ENCODE peak calls at places on chromosomes 16 and 17, in four cellular contexts. U is psoas muscle, P is activated B cell treated with CpG ODN at 0.5 μM for 24 hours, C is neural crest cell. N is an unnamed sample.

GRCh38 chr16:53043462-53043861 is 9.2 kb downstream of the CHD9NB start:
- DNase-seq in U (no peak), P (no peak), C (no peak), N (no peak)

GRCh38 chr17:16466407-16466806 is 25.6 kb downstream of the LRRC75A start:
- DNase-seq in U (no peak), C (no peak), P (no peak), N (no peak)

GRCh38 chr17:72193395-72194106 is 72.7 kb downstream of the SOX9 start:
- DNase-seq in P (no peak), C (no peak), U (peak), N (no peak)

GRCh38 chr17:38958326-38958725 is 8.9 kb downstream of the FBXO47 start:
- DNase-seq in U (no peak), C (no peak), P (no peak), N (no peak)

GRCh38 chr17:47694818-47695663 is 1.1 kb downstream of the TBKBP1 start:
- DNase-seq in P (peak), U (peak), C (no peak), N (peak)

GRCh38 chr16:1784977-1785845 is 2.5 kb downstream of the NUBP2 start:
- DNase-seq in P (no peak), U (peak), C (no peak), N (no peak)

GRCh38 chr16:70744366-70744765 is 56.6 kb downstream of the VAC14 start:
- DNase-seq in P (no peak), C (no peak), U (no peak), N (no peak)

GRCh38 chr16:8936421-8936820 is 27.3 kb downstream of the USP7 start:
- DNase-seq in P (no peak), C (no peak), U (no peak), N (no peak)

GRCh38 chr17:17425005-17425404 is 51.8 kb upstream of the MED9 start:
- DNase-seq in U (no peak), C (no peak), P (no peak), N (no peak)

GRCh38 chr16:1601489-1601888 is 10.4 kb downstream of the IFT140 start:
- DNase-seq in C (no peak), U (no peak), P (no peak), N (no peak)

GRCh38 chr17:18860161-18860972 is 2.4 kb downstream of the PRPSAP2 start:
- DNase-seq in U (no peak), P (no peak), C (no peak), N (no peak)

GRCh38 chr17:50317121-50317520 is 28.8 kb upstream of the XYLT2 start:
- DNase-seq in U (no peak), P (no peak), C (no peak), N (no peak)

GRCh38 chr17:50943575-50943933 is 77.4 kb upstream of the TOB1 start:
- DNase-seq in U (peak), P (no peak), C (no peak), N (no peak)

GRCh38 chr17:65696739-65697394 is 135.4 kb upstream of the AXIN2 start:
- DNase-seq in P (no peak), C (no peak), U (no peak), N (no peak)

GRCh38 chr17:9050801-9051401 is 29.6 kb downstream of the NTN1 start:
- DNase-seq in P (no peak), C (no peak), U (no peak), N (no peak)

GRCh38 chr16:24800586-24800985 is 45.2 kb upstream of the SLC5A11 start:
- DNase-seq in U (no peak), P (no peak), C (no peak), N (no peak)

GRCh38 chr17:66255527-66255971 is 26.3 kb upstream of the APOH start:
- DNase-seq in C (no peak), U (no peak), P (no peak), N (no peak)

GRCh38 chr16:28990375-28991040 is 5.7 kb downstream of the LAT start:
- DNase-seq in P (no peak), C (no peak), U (no peak), N (no peak)

GRCh38 chr16:83599789-83600462 is 207.9 kb upstream of the HSBP1 start:
- DNase-seq in P (no peak), U (peak), C (no peak), N (no peak)

GRCh38 chr16:77424841-77425604 is 9.8 kb downstream of the ADAMTS18 start:
- DNase-seq in P (no peak), U (no peak), C (no peak), N (no peak)

GRCh38 chr16:86994651-86995171 is 322.5 kb downstream of the C16orf95 start:
- DNase-seq in U (no peak), C (no peak), P (no peak), N (no peak)

GRCh38 chr17:58378895-58379824 is 27.2 kb upstream of the SUPT4H1 start:
- DNase-seq in P (no peak), C (no peak), U (no peak), N (no peak)

GRCh38 chr17:48994548-48995331 is 2.4 kb upstream of the IGF2BP1 start:
- DNase-seq in U (no peak), C (no peak), P (no peak), N (no peak)

GRCh38 chr17:41635121-41636097 is 11.0 kb upstream of the KRT17 start:
- DNase-seq in C (no peak), P (no peak), U (no peak), N (no peak)

GRCh38 chr17:61124562-61124961 is 275.1 kb upstream of the TBX2 start:
- DNase-seq in P (no peak), C (no peak), U (no peak), N (no peak)

GRCh38 chr17:352421-353212 is at the start of gene RPH3AL:
- DNase-seq in U (peak), C (no peak), P (no peak), N (no peak)

GRCh38 chr16:3553138-3553923 is 23.9 kb downstream of the NLRC3 start:
- DNase-seq in C (no peak), P (no peak), U (no peak), N (no peak)

GRCh38 chr16:3549906-3550305 is 27.3 kb downstream of the NLRC3 start:
- DNase-seq in P (no peak), C (no peak), U (no peak), N (no peak)

GRCh38 chr16:3548859-3549258 is 28.3 kb downstream of the NLRC3 start:
- DNase-seq in C (no peak), P (no peak), U (no peak), N (no peak)

GRCh38 chr16:3550851-3551847 is 26.1 kb downstream of the NLRC3 start:
- DNase-seq in U (no peak), P (no peak), C (no peak), N (no peak)

DNA sequence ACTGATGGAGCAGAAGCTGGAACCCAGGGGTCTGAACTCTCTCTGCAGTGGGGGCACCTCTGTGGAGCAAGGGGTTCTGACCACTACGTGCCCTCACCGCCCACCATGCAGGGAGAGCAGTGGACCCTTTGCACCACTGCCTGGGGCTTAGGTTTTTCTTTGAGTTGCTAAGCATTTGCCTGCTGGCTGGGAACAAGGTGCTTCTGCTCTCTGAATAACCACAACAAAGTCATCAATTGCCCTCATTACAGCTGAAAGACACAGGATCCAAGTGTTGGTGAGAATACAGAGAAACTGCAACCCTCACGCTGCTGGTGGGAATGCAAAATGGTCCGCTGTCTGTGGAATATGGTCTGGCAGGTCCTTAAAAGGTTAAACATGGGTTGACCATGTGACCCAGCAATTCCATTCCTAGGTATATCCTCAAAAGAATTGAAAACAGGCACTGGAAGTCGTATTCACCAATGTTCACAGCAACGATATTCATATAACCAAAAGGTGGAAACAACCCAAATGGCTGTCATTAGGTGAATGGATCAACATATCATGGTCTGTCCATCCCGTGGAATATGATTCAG is 22.8 kb downstream of the NLRC3 start:
- DNase-seq in C (no peak), P (no peak), U (no peak), N (no peak)
- TF ChIP-seq CTCF in C (no peak), P (no peak), U (no peak), N (no peak)

DNA sequence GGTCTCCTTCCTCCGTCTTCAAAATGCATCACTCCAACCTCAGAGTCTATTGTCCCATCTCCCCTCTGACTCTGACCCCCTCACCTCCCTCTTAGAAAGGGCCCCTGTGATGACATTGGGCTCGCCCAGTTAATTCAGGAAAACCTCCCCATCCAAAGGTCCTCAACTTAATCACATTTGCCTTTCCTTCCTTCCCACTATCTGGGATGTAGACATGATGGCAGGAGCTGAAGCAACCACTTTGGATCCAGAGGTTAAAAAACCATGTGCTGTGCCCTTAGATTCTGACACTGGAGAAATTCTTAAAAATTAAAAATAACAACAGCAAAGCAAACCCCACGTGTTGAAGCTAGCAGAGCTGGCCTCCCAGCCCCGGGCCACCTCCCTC is 80.2 kb downstream of the ZDHHC7 start:
- DNase-seq in P (no peak), U (no peak), C (no peak), N (no peak)
- TF ChIP-seq CTCF in P (no peak), U (no peak), C (no peak), N (no peak)

DNA sequence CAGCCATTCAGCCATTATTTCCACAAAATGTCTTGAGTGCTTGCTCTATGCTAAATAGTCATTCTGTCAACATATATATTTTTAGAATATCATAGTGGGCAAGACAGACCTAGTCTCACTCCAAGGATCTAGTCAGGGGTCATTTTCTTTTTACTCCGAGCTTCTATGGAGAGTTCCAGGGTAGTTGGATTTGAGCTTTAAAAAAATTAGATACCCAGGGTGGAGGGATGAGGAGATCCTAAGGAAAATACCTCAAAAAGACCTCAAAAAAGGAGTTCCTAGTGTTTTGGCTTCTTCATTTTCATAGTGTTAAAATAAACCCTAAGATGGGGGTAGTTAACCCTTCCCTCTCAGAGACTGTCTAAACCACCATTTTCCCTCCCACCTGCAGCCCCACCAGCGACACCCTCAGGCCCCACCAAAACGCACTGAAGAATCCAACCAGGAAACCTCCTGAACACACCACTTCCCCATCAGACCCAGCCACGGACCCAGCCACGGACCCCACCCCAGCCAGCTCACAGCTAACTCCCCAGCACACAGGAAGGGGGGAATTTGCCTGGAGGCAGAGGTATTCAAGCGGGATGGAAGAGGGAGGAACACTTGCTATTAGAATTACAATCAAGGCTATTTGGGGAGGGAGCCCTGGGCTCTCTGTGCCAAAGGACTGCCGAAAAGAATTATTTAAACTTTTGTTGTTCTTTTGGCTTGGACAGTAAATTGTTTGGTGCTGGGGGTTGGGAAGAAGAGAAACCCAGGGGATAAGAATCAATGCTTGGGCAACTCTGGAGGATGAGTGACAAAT is 2.2 kb downstream of the ETV4 start:
- DNase-seq in U (no peak), C (no peak), P (no peak), N (no peak)
- TF ChIP-seq CTCF in U (no peak), C (no peak), P (no peak), N (no peak)

GRCh38 chr17:7932949-7933348 is 943 bp downstream of the CNTROB start:
- DNase-seq in C (peak), U (no peak), P (peak), N (no peak)
- TF ChIP-seq CTCF in C (peak), U (no peak), P (no peak), N (no peak)

GRCh38 chr17:5552841-5553240 is 31.5 kb downstream of the NLRP1 start:
- DNase-seq in U (no peak), P (no peak), C (no peak), N (no peak)
- TF ChIP-seq CTCF in U (no peak), P (no peak), C (no peak), N (no peak)

GRCh38 chr17:75854881-75855309 is 240 bp downstream of the WBP2 start:
- DNase-seq in C (no peak), U (no peak), P (no peak), N (no peak)

GRCh38 chr17:75853410-75853809 is 1.7 kb downstream of the WBP2 start:
- DNase-seq in P (no peak), C (no peak), U (no peak), N (no peak)

GRCh38 chr17:75855310-75856061 is at the start of gene WBP2:
- DNase-seq in C (peak), U (peak), P (peak), N (peak)

GRCh38 chr17:75854111-75854748 is 905 bp downstream of the WBP2 start:
- DNase-seq in C (no peak), P (no peak), U (peak), N (no peak)

GRCh38 chr17:75856062-75856681 is 1.0 kb upstream of the WBP2 start:
- DNase-seq in C (peak), P (no peak), U (no peak), N (no peak)
- TF ChIP-seq CTCF in C (no peak), P (no peak), U (no peak), N (no peak)

DNA sequence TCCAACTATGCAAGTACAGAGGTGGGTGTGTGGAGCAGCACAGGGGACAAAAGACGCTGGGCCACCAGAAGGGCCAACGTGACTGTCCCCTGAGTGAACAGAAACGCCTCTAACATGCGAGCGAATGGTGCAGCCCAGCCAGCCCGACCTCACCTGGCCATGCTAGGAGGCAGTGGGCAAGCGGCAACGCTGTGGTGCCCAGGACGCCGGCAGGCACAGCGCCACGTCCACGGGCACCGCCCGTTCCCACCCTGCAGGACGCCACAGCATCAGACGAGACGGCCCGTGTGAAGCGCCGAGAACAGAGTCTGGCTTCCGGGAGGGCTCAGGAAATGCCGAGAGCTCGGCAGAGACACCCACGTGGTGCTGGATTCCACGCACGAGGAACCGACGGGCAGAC is 2.2 kb downstream of the CEP295NL start:
- DNase-seq in P (no peak), C (no peak), U (peak), N (no peak)
- TF ChIP-seq CTCF in P (no peak), C (no peak), U (no peak), N (no peak)

GRCh38 chr17:80360396-80360795 is 54.6 kb upstream of the ENDOV start:
- DNase-seq in U (no peak), P (no peak), C (no peak), N (no peak)

GRCh38 chr17:80363518-80364090 is 51.4 kb upstream of the ENDOV start:
- DNase-seq in P (no peak), C (no peak), U (peak), N (no peak)

GRCh38 chr17:80362428-80363119 is 52.4 kb upstream of the ENDOV start:
- DNase-seq in C (no peak), P (no peak), U (peak), N (no peak)

GRCh38 chr17:80363120-80363515 is 51.8 kb upstream of the ENDOV start:
- DNase-seq in P (no peak), U (peak), C (no peak), N (no peak)

GRCh38 chr17:80361495-80362220 is 53.3 kb upstream of the ENDOV start:
- DNase-seq in C (peak), P (no peak), U (peak), N (no peak)
- TF ChIP-seq CTCF in C (peak), P (no peak), U (peak), N (no peak)

DNA sequence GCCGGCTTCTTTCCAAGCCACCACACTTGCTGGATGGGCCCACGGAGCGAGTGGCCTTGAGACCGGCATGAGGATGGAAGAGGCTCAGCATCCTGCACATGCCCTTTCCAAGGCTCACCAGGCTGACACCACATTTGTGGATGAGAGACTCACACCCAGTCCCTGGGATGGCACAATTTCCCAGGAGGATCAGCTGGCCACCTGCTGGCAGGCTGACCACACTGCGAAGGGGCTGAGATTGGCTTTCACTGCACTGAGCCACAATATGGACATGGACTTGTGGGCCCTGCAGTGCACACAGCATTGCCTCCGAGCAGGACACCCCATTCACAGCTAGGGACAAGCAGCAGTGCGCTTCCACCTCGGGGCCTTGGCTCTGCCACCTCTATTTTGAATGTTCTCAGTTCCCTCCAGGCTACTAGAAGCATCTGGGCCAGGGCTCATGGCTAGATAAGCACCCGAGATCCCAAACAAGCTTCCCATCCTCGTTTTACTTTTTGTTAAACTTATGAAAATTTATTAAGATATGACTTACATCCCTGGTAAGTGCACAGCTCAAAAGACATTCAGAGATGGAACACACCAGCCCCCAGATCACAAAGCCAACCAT is 25.3 kb upstream of the KSR1 start:
- DNase-seq in P (no peak), U (no peak), C (peak), N (no peak)
- TF ChIP-seq CTCF in P (no peak), U (peak), C (peak), N (no peak)

N was measured in omental fat pad.